ENCODE peak calls at places on chromosomes 13 and 19, in five cellular contexts. I is A549, M is D721Med, S is omental fat pad, R is foreskin fibroblast. V is an unnamed sample.
A peak's percentile ranks its signal among the peaks of the same experiment; 100 is the strongest.

GRCh38 chr13:25683662-25684370 is 312.0 kb downstream of the ATP8A2 start:
- DNase-seq in M (no peak), I (no peak), R (no peak), S (no peak), V (no peak)

GRCh38 chr13:73220966-73221720 is 162.3 kb downstream of the KLF5 start:
- DNase-seq in S (no peak), R (no peak), M (no peak), I (no peak), V (no peak)

GRCh38 chr19:14174883-14175282 is 31.1 kb downstream of the ADGRL1 start:
- DNase-seq in S (no peak), R (no peak), I (no peak), M (no peak), V (no peak)

GRCh38 chr13:98083507-98083906 is 59.4 kb upstream of the FARP1 start:
- DNase-seq in S (no peak), M (no peak), I (no peak), R (peak; percentile 81), V (no peak)

GRCh38 chr19:16737909-16738308 is 18.3 kb downstream of the NWD1 start:
- DNase-seq in I (no peak), S (no peak), M (no peak), R (no peak), V (no peak)

GRCh38 chr13:63092461-63092860 is 1676.8 kb upstream of the PCDH20 start:
- DNase-seq in R (no peak), M (no peak), S (no peak), I (no peak), V (no peak)

GRCh38 chr13:35822666-35823065 is 308.5 kb downstream of the DCLK1 start:
- DNase-seq in S (no peak), R (no peak), I (no peak), M (no peak), V (no peak)

GRCh38 chr19:1247747-1248453 is 483 bp upstream of the MIDN start:
- DNase-seq in S (no peak), I (no peak), M (no peak), R (no peak), V (peak; percentile 71)

GRCh38 chr19:6667114-6667627 is 2.8 kb downstream of the TNFSF14 start:
- DNase-seq in R (no peak), S (no peak), M (no peak), I (no peak), V (no peak)
- TF ChIP-seq CTCF in R (no peak), S (no peak), M (no peak), I (no peak), V (no peak)

DNA sequence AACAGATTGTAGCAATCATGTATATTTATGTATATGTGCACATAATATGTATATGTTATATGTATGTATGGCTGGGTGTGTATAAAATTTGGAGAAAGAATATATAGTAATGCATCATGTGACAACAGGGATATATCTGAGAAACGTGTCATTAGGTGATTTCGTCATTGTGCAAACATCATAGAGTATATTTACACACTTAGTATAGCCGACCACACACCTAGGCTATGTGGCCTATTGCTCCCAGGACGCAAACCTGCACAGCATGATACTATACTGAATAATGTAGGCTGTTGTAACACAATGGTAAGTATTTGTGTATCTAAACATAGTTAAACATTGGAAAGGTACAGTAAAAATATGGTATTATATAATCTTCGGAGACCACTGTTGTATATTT is 43.8 kb downstream of the ESD start:
- DNase-seq in I (no peak), M (no peak), S (no peak), R (no peak), V (no peak)
- TF ChIP-seq CTCF in I (no peak), M (no peak), S (no peak), R (no peak), V (no peak)

DNA sequence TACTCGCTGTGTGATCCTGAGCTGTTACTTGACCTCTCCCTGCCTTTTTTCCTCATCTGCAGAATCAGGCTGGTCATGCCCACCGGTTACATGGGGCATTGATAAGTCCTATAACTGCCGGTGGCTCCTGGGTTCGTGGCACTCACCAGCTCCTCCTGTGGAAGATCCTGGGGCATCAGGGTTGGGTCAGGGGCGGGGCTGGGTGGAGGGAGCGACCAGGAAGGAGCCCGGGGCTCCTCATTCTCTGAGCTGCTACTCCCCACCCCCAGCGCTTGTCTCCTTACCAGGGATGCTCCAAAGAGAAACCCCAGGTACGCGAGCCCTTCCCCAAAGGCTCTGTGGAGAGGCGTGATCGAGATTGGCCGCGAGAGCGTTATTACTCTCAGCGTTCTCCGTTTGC is 10.6 kb downstream of the HDGFL2 start:
- DNase-seq in S (no peak), R (no peak), I (no peak), M (no peak), V (no peak)
- TF ChIP-seq CTCF in S (no peak), R (no peak), I (no peak), M (no peak), V (no peak)

GRCh38 chr13:60584976-60585375 is 188.0 kb downstream of the TDRD3 start:
- DNase-seq in M (no peak), I (no peak), R (no peak), S (no peak), V (no peak)

GRCh38 chr13:60583196-60583908 is 186.3 kb downstream of the TDRD3 start:
- DNase-seq in S (no peak), M (no peak), R (no peak), I (no peak), V (no peak)

GRCh38 chr13:60583911-60584753 is 187.1 kb downstream of the TDRD3 start:
- DNase-seq in S (no peak), I (no peak), R (peak; percentile 33), M (no peak), V (no peak)
- TF ChIP-seq CTCF in S (no peak), I (no peak), R (no peak), M (no peak), V (no peak)

GRCh38 chr19:29775575-29775900 is 36.3 kb upstream of the CCNE1 start:
- DNase-seq in I (no peak), S (no peak), M (no peak), R (no peak), V (no peak)
- TF ChIP-seq CTCF in I (no peak), S (no peak), M (no peak), R (no peak), V (no peak)

GRCh38 chr13:89363144-89363543 is 1692.0 kb downstream of the SLITRK5 start:
- DNase-seq in I (no peak), R (no peak), S (no peak), M (no peak), V (no peak)

GRCh38 chr13:89361909-89362308 is 1690.7 kb downstream of the SLITRK5 start:
- DNase-seq in M (no peak), S (no peak), R (no peak), I (no peak), V (no peak)
- TF ChIP-seq CTCF in M (no peak), S (no peak), R (no peak), I (peak; percentile 16), V (no peak)

DNA sequence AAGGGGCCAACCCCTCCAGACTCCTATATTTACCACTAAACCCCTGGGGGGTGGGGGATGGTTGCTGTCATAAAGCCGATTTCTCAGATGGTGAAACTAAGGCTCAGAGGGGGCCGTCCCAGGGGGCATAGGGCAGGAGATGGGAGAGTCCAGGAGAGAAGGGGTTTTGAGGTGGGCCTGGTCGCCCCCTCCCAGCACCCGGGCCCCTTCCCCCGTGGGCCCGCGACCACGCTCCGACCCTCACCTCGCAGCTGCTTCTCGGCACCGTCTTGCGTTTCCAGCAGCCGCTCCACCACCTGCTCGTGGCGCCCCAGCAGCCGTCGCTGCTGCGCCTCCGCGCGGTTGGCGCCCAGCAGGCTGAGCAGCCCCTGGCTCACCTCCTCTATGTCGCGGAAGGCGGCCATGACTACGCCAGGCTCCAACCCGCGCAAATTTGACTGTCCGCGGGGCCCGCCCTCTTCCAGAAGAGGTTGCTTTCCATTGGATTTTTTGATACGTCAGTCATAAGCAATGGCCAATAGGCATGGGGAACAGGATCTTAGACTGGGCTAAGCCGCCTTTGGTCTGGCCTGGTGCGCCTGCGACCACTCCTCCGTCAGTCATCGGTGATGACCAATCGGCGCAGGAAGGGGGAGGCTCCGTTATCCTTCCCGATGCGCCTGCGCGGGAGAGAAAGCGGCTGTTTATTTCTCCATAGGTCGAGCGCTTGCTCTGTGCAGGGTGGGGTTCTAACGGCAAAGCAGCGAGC is at the start of gene SPC24:
- DNase-seq in S (peak; percentile 78), M (peak; percentile 97), I (peak; percentile 98), R (peak; percentile 98), V (peak; percentile 78)
- TF ChIP-seq CTCF in S (no peak), M (no peak), I (no peak), R (no peak), V (no peak)

GRCh38 chr13:49517461-49517860 is 21.7 kb downstream of the PHF11 start:
- DNase-seq in S (no peak), M (no peak), I (no peak), R (no peak), V (no peak)
- TF ChIP-seq CTCF in S (no peak), M (no peak), I (peak; percentile 21), R (peak; percentile 45), V (no peak)